ENCODE peak calls at places on chromosomes 1 and 21, in five cellular contexts. L is effector memory CD8-positive, alpha-beta T cell; Z is dorsolateral prefrontal cortex; I is nucleus accumbens; S is H54. H is an unnamed sample.
A peak's percentile ranks its signal among the peaks of the same experiment; 100 is the strongest.

GRCh38 chr1:10897981-10898728 is 101.7 kb upstream of the CASZ1 start:
- DNase-seq in L (no peak), Z (no peak), I (no peak), S (peak; percentile 69), H (no peak)

GRCh38 chr1:247113094-247113497 is 8.9 kb upstream of the ZNF669 start:
- DNase-seq in L (no peak), Z (no peak), I (no peak), S (peak; percentile 84), H (no peak)

GRCh38 chr1:31433396-31433930 is 20.4 kb downstream of the SERINC2 start:
- DNase-seq in L (no peak), Z (no peak), I (no peak), S (no peak), H (no peak)

GRCh38 chr1:168195199-168196135 is 16.7 kb downstream of the TIPRL start:
- DNase-seq in L (no peak), Z (no peak), I (no peak), S (no peak), H (no peak)

GRCh38 chr1:110440877-110441276 is 10.1 kb upstream of the PROK1 start:
- DNase-seq in L (no peak), Z (no peak), I (no peak), S (no peak), H (no peak)

GRCh38 chr1:220689696-220690095 is 467 bp upstream of the C1orf115 start:
- DNase-seq in L (no peak), Z (no peak), I (no peak), S (no peak), H (no peak)

GRCh38 chr1:94045465-94046056 is 75.4 kb downstream of the ABCA4 start:
- DNase-seq in L (no peak), Z (peak; percentile 59), I (peak; percentile 16), S (peak; percentile 77), H (no peak)

GRCh38 chr1:9198538-9199361 is 35.8 kb upstream of the H6PD start:
- DNase-seq in L (no peak), Z (no peak), I (no peak), S (no peak), H (no peak)

GRCh38 chr1:36093919-36094318 is 5.2 kb downstream of the ADPRS start:
- DNase-seq in L (no peak), Z (peak; percentile 95), I (peak; percentile 79), S (no peak), H (no peak)

GRCh38 chr1:84620720-84621313 is 46.6 kb upstream of the CTBS start:
- DNase-seq in L (peak; percentile 77), Z (peak; percentile 50), I (peak; percentile 81), S (peak; percentile 75), H (peak; percentile 79)

GRCh38 chr21:40615503-40616376 is 231.2 kb downstream of the DSCAM start:
- DNase-seq in L (no peak), Z (no peak), I (no peak), S (no peak), H (no peak)

GRCh38 chr1:12165342-12165741 is 1.4 kb upstream of the TNFRSF1B start:
- DNase-seq in L (no peak), Z (no peak), I (no peak), S (no peak), H (no peak)

GRCh38 chr1:156801409-156802121 is 15.1 kb downstream of the SH2D2A start:
- DNase-seq in L (no peak), Z (no peak), I (no peak), S (no peak), H (no peak)

GRCh38 chr1:7401814-7402547 is 369.1 kb upstream of the VAMP3 start:
- DNase-seq in L (no peak), Z (no peak), I (no peak), S (peak; percentile 75), H (no peak)

H was measured in activated T-helper 1 cell treated with anti-CD3 and anti-CD28 coated beads, Interleukin-12 subunit alpha, Interleukin-12 subunit beta, Interleukin-2, Interleukin-4 antibody, amounts not matched to agents 30 ng/mL and 10 ng/mL and 1 ng/mL, durations not matched to agents 14 hours and 24 hours and 36 hours.